ENCODE peak calls at places on chromosomes 2 and 18, in seven cellular contexts. W is K562, Q is GM12878, I is SK-N-SH, V is HCT116, S is HepG2, R is H1. X is an unnamed sample.

GRCh38 chr18:48109961-48110493 is 179.6 kb upstream of the SMAD2 start:
- DNase-seq in S (no peak), I (no peak), Q (no peak), W (no peak), V (no peak), R (no peak), X (no peak)

GRCh38 chr2:167940361-167940744 is 307.0 kb downstream of the STK39 start:
- DNase-seq in S (no peak), W (no peak), Q (no peak), V (no peak), R (no peak), I (no peak), X (no peak)

GRCh38 chr18:70296289-70296688 is 7.4 kb downstream of the SOCS6 start:
- DNase-seq in I (peak), S (peak), Q (no peak), V (no peak), W (peak), R (no peak), X (no peak)

GRCh38 chr2:112151701-112152440 is 13.7 kb downstream of the FBLN7 start:
- DNase-seq in I (no peak), S (no peak), V (no peak), R (peak), Q (no peak), W (no peak), X (no peak)

GRCh38 chr2:17813015-17813741 is 3.1 kb upstream of the MSGN1 start:
- DNase-seq in S (no peak), I (no peak), V (no peak), W (no peak), R (no peak), Q (no peak), X (no peak)

GRCh38 chr2:46278952-46279351 is 18.3 kb upstream of the EPAS1 start:
- DNase-seq in R (no peak), W (no peak), I (no peak), V (no peak), S (no peak), Q (no peak), X (no peak)

GRCh38 chr2:65420712-65421431 is 11.5 kb downstream of the SPRED2 start:
- DNase-seq in R (no peak), S (no peak), W (no peak), I (no peak), V (no peak), Q (no peak), X (no peak)

GRCh38 chr2:44943693-44944101 is 2.2 kb downstream of the SIX3 start:
- DNase-seq in I (peak), Q (no peak), R (no peak), S (no peak), V (no peak), W (no peak), X (no peak)

GRCh38 chr2:225399509-225399908 is at the start of gene NYAP2:
- DNase-seq in Q (no peak), S (no peak), W (no peak), R (no peak), V (no peak), I (peak), X (no peak)

GRCh38 chr2:191985740-191986139 is 138.9 kb upstream of the CAVIN2 start:
- DNase-seq in Q (no peak), I (no peak), V (no peak), S (no peak), R (no peak), W (no peak), X (no peak)

GRCh38 chr18:69817335-69817935 is 130.2 kb downstream of the CD226 start:
- DNase-seq in S (no peak), Q (no peak), R (no peak), W (no peak), V (no peak), I (no peak), X (no peak)

GRCh38 chr2:56687169-56687568 is 503.4 kb downstream of the CCDC85A start:
- DNase-seq in I (no peak), V (no peak), Q (no peak), R (no peak), S (no peak), W (no peak), X (no peak)

GRCh38 chr2:67259581-67260347 is 137.4 kb upstream of the ETAA1 start:
- DNase-seq in Q (no peak), W (no peak), R (no peak), V (no peak), S (no peak), I (peak), X (peak)

GRCh38 chr18:49020129-49020528 is 69.4 kb upstream of the SMAD7 start:
- DNase-seq in S (no peak), Q (no peak), W (no peak), V (no peak), R (peak), I (peak), X (no peak)

GRCh38 chr2:26792720-26793119 is 6.9 kb downstream of the CENPA start:
- DNase-seq in V (no peak), S (no peak), Q (no peak), R (no peak), I (no peak), W (no peak), X (no peak)

GRCh38 chr18:48649231-48649630 is 110.4 kb downstream of the CTIF start:
- DNase-seq in R (no peak), Q (no peak), S (peak), W (no peak), I (no peak), V (no peak), X (peak)

GRCh38 chr2:69531186-69531585 is 94.0 kb upstream of the NFU1 start:
- DNase-seq in V (no peak), Q (no peak), R (no peak), I (no peak), W (no peak), S (no peak), X (no peak)

GRCh38 chr2:229980440-229981184 is 58.3 kb downstream of the FBXO36 start:
- DNase-seq in R (peak), W (peak), S (no peak), Q (peak), I (peak), V (no peak), X (no peak)

GRCh38 chr2:132668189-132668833 is 1.7 kb downstream of the LYPD1 start:
- DNase-seq in Q (no peak), R (peak), V (no peak), I (peak), W (no peak), S (no peak), X (no peak)

GRCh38 chr2:64829522-64829921 is 159.7 kb upstream of the SLC1A4 start:
- DNase-seq in I (no peak), V (no peak), Q (no peak), S (no peak), R (no peak), W (no peak), X (no peak)

GRCh38 chr2:160294339-160294803 is 94.3 kb upstream of the ITGB6 start:
- DNase-seq in V (no peak), R (no peak), S (no peak), Q (no peak), I (no peak), W (no peak), X (no peak)

GRCh38 chr2:234335676-234336228 is 161.1 kb downstream of the ARL4C start:
- DNase-seq in V (no peak), S (no peak), I (peak), W (no peak), R (no peak), Q (no peak), X (peak)

GRCh38 chr2:64975232-64975791 is 13.9 kb upstream of the SLC1A4 start:
- DNase-seq in S (peak), V (peak), R (no peak), W (no peak), Q (no peak), I (no peak), X (peak)

GRCh38 chr2:10036095-10036879 is 7.1 kb upstream of the KLF11 start:
- DNase-seq in W (no peak), I (peak), Q (no peak), V (no peak), S (no peak), R (no peak), X (no peak)

GRCh38 chr2:128622371-128622770 is 303.7 kb upstream of the HS6ST1 start:
- DNase-seq in Q (no peak), R (no peak), S (no peak), W (no peak), V (no peak), I (no peak), X (no peak)

DNA sequence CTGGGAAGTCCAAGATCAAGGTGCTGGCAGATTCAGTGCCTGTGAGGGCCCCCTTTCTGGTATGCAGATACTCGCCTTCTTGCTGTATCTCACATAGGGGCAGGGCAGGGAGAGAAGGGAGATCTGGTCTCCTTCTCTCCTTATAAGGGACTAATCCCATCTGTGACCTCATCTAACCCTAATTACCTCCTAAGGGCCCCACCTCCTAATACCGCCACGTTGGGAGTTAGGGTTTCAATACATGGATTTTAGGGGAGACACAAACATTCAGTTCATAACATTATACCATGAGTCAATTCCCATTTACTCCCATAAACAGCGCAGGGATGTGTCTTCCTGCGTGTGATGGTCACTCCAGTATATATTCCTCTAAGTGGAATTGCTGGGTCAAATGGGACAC is 73.8 kb upstream of the TXNDC2 start:
- DNase-seq in Q (no peak), I (no peak), S (no peak), W (no peak), R (no peak), V (no peak), X (no peak)
- TF ChIP-seq JUND in Q (no peak), I (no peak), S (no peak), W (peak), R (no peak), V (no peak), X (no peak)

GRCh38 chr2:85433511-85434089 is 15.1 kb downstream of the SH2D6 start:
- DNase-seq in S (no peak), Q (no peak), R (no peak), V (no peak), I (peak), W (no peak), X (no peak)
- TF ChIP-seq JUND in S (no peak), Q (no peak), R (no peak), V (no peak), I (no peak), W (no peak), X (no peak)

DNA sequence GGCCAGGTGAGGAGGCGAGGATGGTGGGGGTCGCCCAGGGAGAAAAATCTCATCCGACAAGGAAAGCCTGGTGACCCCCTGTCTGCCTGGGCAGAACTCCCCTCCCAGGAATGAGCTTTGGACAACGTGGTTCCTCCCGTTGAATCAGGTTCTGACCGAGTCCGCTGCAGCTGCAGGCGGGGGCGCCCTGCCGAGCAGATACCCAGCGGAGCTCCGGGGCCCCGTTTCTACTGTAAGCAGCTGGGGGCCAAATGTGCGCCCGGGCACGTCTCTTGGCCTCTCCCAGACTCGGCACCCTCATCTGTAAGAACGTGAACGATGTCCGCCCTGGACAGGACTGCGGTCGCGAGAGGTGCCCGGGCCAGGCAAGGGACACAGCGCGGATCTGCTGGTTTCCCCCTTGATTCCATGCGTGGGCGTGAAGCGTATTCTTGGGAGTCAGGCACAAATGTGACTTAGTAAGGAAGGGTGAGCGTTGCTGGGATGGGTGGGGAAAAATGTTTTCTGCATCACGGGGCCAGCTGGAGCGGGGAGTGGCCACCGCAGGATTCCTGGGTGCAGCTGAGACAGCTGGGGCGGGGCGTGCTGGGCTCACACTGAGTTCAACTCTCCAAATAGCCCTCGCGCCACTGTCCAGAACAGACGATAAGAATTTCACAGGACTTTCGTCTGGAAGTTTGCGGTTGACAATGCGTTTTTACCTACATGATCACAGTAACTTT is 20.2 kb upstream of the TUBB6 start:
- DNase-seq in Q (no peak), W (peak), R (peak), I (peak), S (peak), V (peak), X (peak)
- TF ChIP-seq JUND in Q (no peak), W (no peak), R (no peak), I (no peak), S (no peak), V (no peak), X (no peak)

DNA sequence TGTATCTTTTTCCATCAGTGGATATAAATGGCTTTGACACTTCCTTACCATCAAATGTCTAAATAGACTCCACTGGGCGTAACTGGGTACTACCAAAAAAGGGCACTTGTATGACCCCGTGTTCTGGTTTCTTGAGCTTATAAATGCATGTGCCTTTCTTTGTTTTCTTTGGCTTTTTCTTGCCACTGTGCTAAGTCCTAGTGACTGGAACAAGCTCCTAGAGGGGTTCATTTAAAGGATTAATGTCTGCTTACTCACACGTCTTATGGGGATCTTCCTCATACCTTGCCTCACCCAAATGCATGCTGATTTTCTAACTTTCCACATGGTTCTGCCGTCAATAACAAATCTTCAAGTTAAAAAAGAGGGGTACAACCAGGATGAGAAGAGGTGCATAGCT is 19.8 kb upstream of the ZNF532 start:
- DNase-seq in Q (no peak), W (no peak), R (no peak), I (no peak), S (no peak), V (no peak), X (no peak)
- TF ChIP-seq JUND in Q (no peak), W (no peak), R (no peak), I (no peak), S (no peak), V (no peak), X (no peak)

GRCh38 chr2:172829229-172829628 is 93.6 kb downstream of the RAPGEF4 start:
- DNase-seq in V (no peak), W (no peak), R (no peak), Q (no peak), I (no peak), S (peak), X (peak)
- TF ChIP-seq JUND in V (no peak), W (no peak), R (no peak), Q (no peak), I (peak), S (no peak), X (no peak)

DNA sequence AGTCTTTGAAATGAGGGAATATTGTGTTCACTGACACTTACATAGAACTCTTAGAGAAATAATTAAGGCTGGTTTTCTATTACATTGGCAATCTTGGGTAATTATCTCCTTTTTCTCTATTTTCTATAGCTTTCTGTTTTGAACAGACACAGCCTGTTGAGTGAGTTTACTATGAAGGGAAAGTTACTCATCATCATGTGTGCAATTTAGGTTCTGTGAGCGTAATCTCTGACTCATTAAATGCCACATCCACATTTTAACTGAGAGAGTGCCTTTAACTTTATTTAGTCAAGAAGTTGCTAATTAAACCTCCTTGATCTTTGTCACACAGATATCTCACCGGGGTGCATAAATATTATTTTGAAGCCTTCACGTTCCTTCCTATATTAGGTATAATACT is 174.0 kb upstream of the SLC8A1 start:
- DNase-seq in R (no peak), I (no peak), S (no peak), W (no peak), V (no peak), Q (no peak), X (no peak)
- TF ChIP-seq JUND in R (no peak), I (no peak), S (no peak), W (no peak), V (no peak), Q (no peak), X (no peak)

DNA sequence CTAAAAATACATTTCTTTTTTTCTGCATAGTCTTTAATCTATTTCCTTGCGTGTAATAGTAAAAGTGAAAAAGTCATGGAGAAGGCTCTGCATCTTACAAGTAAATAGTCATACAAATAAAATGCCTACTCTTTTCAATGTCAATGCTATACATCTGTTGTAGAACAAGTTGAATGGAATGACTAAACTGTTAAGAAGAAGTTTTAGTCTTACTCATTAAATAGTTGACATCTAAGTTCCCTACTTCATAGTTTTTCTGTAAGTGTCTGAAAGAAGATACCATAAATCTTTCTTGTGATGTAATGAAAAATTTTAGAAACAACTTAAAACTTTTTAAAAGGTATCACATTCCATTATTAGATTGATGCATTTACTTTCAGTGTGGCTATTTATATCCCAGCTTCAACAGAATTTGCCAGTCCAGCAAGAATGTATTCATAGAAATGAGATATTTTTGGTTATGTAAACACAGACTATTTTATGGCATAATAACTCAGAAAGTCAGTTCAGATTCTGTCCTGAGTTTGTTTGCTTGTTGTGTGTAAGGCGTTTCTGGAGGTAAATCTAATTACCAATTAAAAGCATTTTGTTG is 185.2 kb upstream of the EPC2 start:
- DNase-seq in Q (no peak), S (no peak), R (no peak), V (no peak), I (no peak), W (no peak), X (no peak)
- TF ChIP-seq JUND in Q (no peak), S (no peak), R (no peak), V (no peak), I (no peak), W (no peak), X (no peak)

GRCh38 chr18:24539866-24540604 is 79.6 kb downstream of the HRH4 start:
- DNase-seq in V (no peak), R (no peak), I (no peak), S (no peak), Q (no peak), W (no peak), X (no peak)
- TF ChIP-seq JUND in V (no peak), R (no peak), I (no peak), S (no peak), Q (no peak), W (no peak), X (no peak)

GRCh38 chr18:34001376-34001775 is 223.3 kb downstream of the NOL4 start:
- DNase-seq in R (no peak), W (no peak), I (no peak), V (no peak), S (no peak), Q (no peak), X (no peak)

GRCh38 chr18:34002130-34002529 is 222.6 kb downstream of the NOL4 start:
- DNase-seq in S (no peak), V (no peak), W (no peak), R (no peak), Q (no peak), I (no peak), X (no peak)

GRCh38 chr18:34003687-34004086 is 221.0 kb downstream of the NOL4 start:
- DNase-seq in S (no peak), R (no peak), I (no peak), Q (no peak), W (no peak), V (no peak), X (no peak)
- TF ChIP-seq JUND in S (no peak), R (no peak), I (no peak), Q (no peak), W (no peak), V (no peak), X (no peak)

GRCh38 chr2:86011449-86011941 is 94.2 kb downstream of the POLR1A start:
- DNase-seq in S (no peak), W (no peak), Q (no peak), I (no peak), V (no peak), R (no peak), X (no peak)
- TF ChIP-seq JUND in S (no peak), W (no peak), Q (no peak), I (no peak), V (no peak), R (no peak), X (no peak)

X was measured in T47D.